ENCODE peak calls at places on chromosomes 5 and 9, in ten cellular contexts. One of them, this sample, is unnamed.

GRCh38 chr5:176537608-176538504 is 654 bp upstream of the RNF44 start:
- DNase-seq in SK-N-SH: peak; percentile 90
- DNase-seq in tibial nerve: peak; percentile 98
- DNase-seq in A549: peak; percentile 99
- DNase-seq in stomach: peak; percentile 99
- DNase-seq in HepG2: peak; percentile 98
- DNase-seq in upper lobe of left lung: peak; percentile 100
- DNase-seq in H1: peak; percentile 98
- DNase-seq in transverse colon: peak; percentile 99
- DNase-seq in K562: peak; percentile 99
- DNase-seq in this sample: peak; percentile 97

GRCh38 chr5:113264061-113264460 is 170.7 kb downstream of the TSSK1B start:
- DNase-seq in SK-N-SH: no peak
- DNase-seq in tibial nerve: no peak
- DNase-seq in A549: no peak
- DNase-seq in stomach: no peak
- DNase-seq in HepG2: no peak
- DNase-seq in upper lobe of left lung: no peak
- DNase-seq in H1: no peak
- DNase-seq in transverse colon: no peak
- DNase-seq in K562: no peak
- DNase-seq in this sample: no peak

GRCh38 chr5:73274121-73274520 is 101.1 kb downstream of the TMEM174 start:
- DNase-seq in SK-N-SH: no peak
- DNase-seq in tibial nerve: no peak
- DNase-seq in A549: no peak
- DNase-seq in stomach: no peak
- DNase-seq in HepG2: no peak
- DNase-seq in upper lobe of left lung: no peak
- DNase-seq in H1: no peak
- DNase-seq in transverse colon: no peak
- DNase-seq in K562: no peak
- DNase-seq in this sample: no peak

GRCh38 chr5:170306381-170306790 is 8.8 kb upstream of the LCP2 start:
- DNase-seq in SK-N-SH: no peak
- DNase-seq in tibial nerve: peak; percentile 42
- DNase-seq in A549: peak; percentile 12
- DNase-seq in stomach: peak; percentile 70
- DNase-seq in HepG2: no peak
- DNase-seq in upper lobe of left lung: peak; percentile 28
- DNase-seq in H1: no peak
- DNase-seq in transverse colon: no peak
- DNase-seq in K562: peak; percentile 86
- DNase-seq in this sample: peak; percentile 70

GRCh38 chr9:128150594-128151342 is 1.5 kb downstream of the LCN2 start:
- DNase-seq in SK-N-SH: peak; percentile 64
- DNase-seq in tibial nerve: no peak
- DNase-seq in A549: peak; percentile 42
- DNase-seq in stomach: peak; percentile 41
- DNase-seq in HepG2: peak; percentile 47
- DNase-seq in upper lobe of left lung: peak; percentile 53
- DNase-seq in H1: no peak
- DNase-seq in transverse colon: peak; percentile 53
- DNase-seq in K562: peak; percentile 93
- DNase-seq in this sample: no peak

GRCh38 chr5:106454651-106455415 is 1215.9 kb downstream of the EFNA5 start:
- DNase-seq in SK-N-SH: peak; percentile 2
- DNase-seq in tibial nerve: no peak
- DNase-seq in A549: peak; percentile 55
- DNase-seq in stomach: no peak
- DNase-seq in HepG2: peak; percentile 5
- DNase-seq in upper lobe of left lung: peak; percentile 26
- DNase-seq in H1: peak; percentile 29
- DNase-seq in transverse colon: no peak
- DNase-seq in K562: peak; percentile 3
- DNase-seq in this sample: no peak

GRCh38 chr9:70121818-70122436 is 78.3 kb downstream of the MAMDC2 start:
- DNase-seq in SK-N-SH: no peak
- DNase-seq in tibial nerve: no peak
- DNase-seq in A549: no peak
- DNase-seq in stomach: no peak
- DNase-seq in HepG2: no peak
- DNase-seq in upper lobe of left lung: no peak
- DNase-seq in H1: no peak
- DNase-seq in transverse colon: no peak
- DNase-seq in K562: no peak
- DNase-seq in this sample: no peak

GRCh38 chr5:160835818-160836528 is 16.0 kb downstream of the ATP10B start:
- DNase-seq in SK-N-SH: no peak
- DNase-seq in tibial nerve: no peak
- DNase-seq in A549: no peak
- DNase-seq in stomach: no peak
- DNase-seq in HepG2: no peak
- DNase-seq in upper lobe of left lung: no peak
- DNase-seq in H1: no peak
- DNase-seq in transverse colon: no peak
- DNase-seq in K562: no peak
- DNase-seq in this sample: no peak

GRCh38 chr9:133768371-133768858 is 30.3 kb upstream of the SARDH start:
- DNase-seq in SK-N-SH: no peak
- DNase-seq in tibial nerve: no peak
- DNase-seq in A549: no peak
- DNase-seq in stomach: peak; percentile 21
- DNase-seq in HepG2: no peak
- DNase-seq in upper lobe of left lung: no peak
- DNase-seq in H1: no peak
- DNase-seq in transverse colon: no peak
- DNase-seq in K562: no peak
- DNase-seq in this sample: no peak

GRCh38 chr5:81429986-81430385 is 36.1 kb upstream of the ACOT12 start:
- DNase-seq in SK-N-SH: no peak
- DNase-seq in tibial nerve: no peak
- DNase-seq in A549: no peak
- DNase-seq in stomach: no peak
- DNase-seq in HepG2: no peak
- DNase-seq in upper lobe of left lung: no peak
- DNase-seq in H1: no peak
- DNase-seq in transverse colon: no peak
- DNase-seq in K562: no peak
- DNase-seq in this sample: no peak

GRCh38 chr5:114101153-114101552 is 260.7 kb upstream of the KCNN2 start:
- DNase-seq in SK-N-SH: peak; percentile 12
- DNase-seq in tibial nerve: no peak
- DNase-seq in A549: peak; percentile 34
- DNase-seq in stomach: no peak
- DNase-seq in HepG2: peak; percentile 15
- DNase-seq in upper lobe of left lung: no peak
- DNase-seq in H1: no peak
- DNase-seq in transverse colon: no peak
- DNase-seq in K562: peak; percentile 16
- DNase-seq in this sample: no peak

GRCh38 chr5:133565993-133566392 is 46.3 kb downstream of the FSTL4 start:
- DNase-seq in SK-N-SH: no peak
- DNase-seq in tibial nerve: no peak
- DNase-seq in A549: peak; percentile 14
- DNase-seq in stomach: no peak
- DNase-seq in HepG2: no peak
- DNase-seq in upper lobe of left lung: no peak
- DNase-seq in H1: no peak
- DNase-seq in transverse colon: no peak
- DNase-seq in K562: peak; percentile 44
- DNase-seq in this sample: no peak

GRCh38 chr9:14687042-14687719 is 6.1 kb downstream of the ZDHHC21 start:
- DNase-seq in SK-N-SH: no peak
- DNase-seq in tibial nerve: no peak
- DNase-seq in A549: no peak
- DNase-seq in stomach: no peak
- DNase-seq in HepG2: no peak
- DNase-seq in upper lobe of left lung: no peak
- DNase-seq in H1: no peak
- DNase-seq in transverse colon: no peak
- DNase-seq in K562: no peak
- DNase-seq in this sample: no peak

GRCh38 chr9:98312365-98312764 is 56.9 kb upstream of the TBC1D2 start:
- DNase-seq in SK-N-SH: no peak
- DNase-seq in tibial nerve: no peak
- DNase-seq in A549: no peak
- DNase-seq in stomach: no peak
- DNase-seq in HepG2: no peak
- DNase-seq in upper lobe of left lung: no peak
- DNase-seq in H1: no peak
- DNase-seq in transverse colon: no peak
- DNase-seq in K562: no peak
- DNase-seq in this sample: no peak

GRCh38 chr9:82645591-82645990 is 417.4 kb downstream of the RASEF start:
- DNase-seq in SK-N-SH: no peak
- DNase-seq in tibial nerve: no peak
- DNase-seq in A549: no peak
- DNase-seq in stomach: no peak
- DNase-seq in HepG2: no peak
- DNase-seq in upper lobe of left lung: no peak
- DNase-seq in H1: no peak
- DNase-seq in transverse colon: no peak
- DNase-seq in K562: no peak
- DNase-seq in this sample: no peak

GRCh38 chr5:68540798-68541590 is 325.4 kb downstream of the PIK3R1 start:
- DNase-seq in SK-N-SH: no peak
- DNase-seq in tibial nerve: no peak
- DNase-seq in A549: no peak
- DNase-seq in stomach: no peak
- DNase-seq in HepG2: no peak
- DNase-seq in upper lobe of left lung: no peak
- DNase-seq in H1: no peak
- DNase-seq in transverse colon: no peak
- DNase-seq in K562: no peak
- DNase-seq in this sample: no peak

GRCh38 chr9:9998491-9999287 is 614.1 kb downstream of the PTPRD start:
- DNase-seq in SK-N-SH: peak; percentile 26
- DNase-seq in tibial nerve: no peak
- DNase-seq in A549: peak; percentile 9
- DNase-seq in stomach: no peak
- DNase-seq in HepG2: peak; percentile 4
- DNase-seq in upper lobe of left lung: no peak
- DNase-seq in H1: no peak
- DNase-seq in transverse colon: no peak
- DNase-seq in K562: no peak
- DNase-seq in this sample: no peak

GRCh38 chr9:95783426-95783975 is 92.0 kb upstream of the ERCC6L2 start:
- DNase-seq in SK-N-SH: no peak
- DNase-seq in tibial nerve: no peak
- DNase-seq in A549: no peak
- DNase-seq in stomach: no peak
- DNase-seq in HepG2: peak; percentile 37
- DNase-seq in upper lobe of left lung: no peak
- DNase-seq in H1: no peak
- DNase-seq in transverse colon: no peak
- DNase-seq in K562: peak; percentile 30
- DNase-seq in this sample: no peak
- TF ChIP-seq EP300 in SK-N-SH: no peak
- TF ChIP-seq EP300 in tibial nerve: no peak
- TF ChIP-seq EP300 in A549: no peak
- TF ChIP-seq EP300 in stomach: no peak
- TF ChIP-seq EP300 in HepG2: no peak
- TF ChIP-seq EP300 in upper lobe of left lung: no peak
- TF ChIP-seq EP300 in H1: no peak
- TF ChIP-seq EP300 in transverse colon: no peak
- TF ChIP-seq EP300 in K562: no peak
- TF ChIP-seq EP300 in this sample: no peak

GRCh38 chr9:124325816-124326215 is 68.1 kb downstream of the NEK6 start:
- DNase-seq in SK-N-SH: no peak
- DNase-seq in tibial nerve: no peak
- DNase-seq in A549: no peak
- DNase-seq in stomach: no peak
- DNase-seq in HepG2: no peak
- DNase-seq in upper lobe of left lung: peak; percentile 35
- DNase-seq in H1: no peak
- DNase-seq in transverse colon: no peak
- DNase-seq in K562: no peak
- DNase-seq in this sample: no peak
- TF ChIP-seq EP300 in SK-N-SH: no peak
- TF ChIP-seq EP300 in tibial nerve: no peak
- TF ChIP-seq EP300 in A549: no peak
- TF ChIP-seq EP300 in stomach: no peak
- TF ChIP-seq EP300 in HepG2: no peak
- TF ChIP-seq EP300 in upper lobe of left lung: no peak
- TF ChIP-seq EP300 in H1: no peak
- TF ChIP-seq EP300 in transverse colon: no peak
- TF ChIP-seq EP300 in K562: no peak
- TF ChIP-seq EP300 in this sample: no peak

GRCh38 chr5:65102826-65103673 is 334.3 kb downstream of the CWC27 start:
- DNase-seq in SK-N-SH: peak; percentile 79
- DNase-seq in tibial nerve: peak; percentile 14
- DNase-seq in A549: peak; percentile 62
- DNase-seq in stomach: peak; percentile 56
- DNase-seq in HepG2: peak; percentile 35
- DNase-seq in upper lobe of left lung: peak; percentile 76
- DNase-seq in H1: no peak
- DNase-seq in transverse colon: peak; percentile 70
- DNase-seq in K562: no peak
- DNase-seq in this sample: peak; percentile 79
- TF ChIP-seq EP300 in SK-N-SH: no peak
- TF ChIP-seq EP300 in tibial nerve: peak; percentile 9
- TF ChIP-seq EP300 in A549: no peak
- TF ChIP-seq EP300 in stomach: no peak
- TF ChIP-seq EP300 in HepG2: no peak
- TF ChIP-seq EP300 in upper lobe of left lung: no peak
- TF ChIP-seq EP300 in H1: no peak
- TF ChIP-seq EP300 in transverse colon: no peak
- TF ChIP-seq EP300 in K562: no peak
- TF ChIP-seq EP300 in this sample: no peak

GRCh38 chr5:154077692-154078091 is 38.9 kb downstream of the MFAP3 start:
- DNase-seq in SK-N-SH: no peak
- DNase-seq in tibial nerve: no peak
- DNase-seq in A549: no peak
- DNase-seq in stomach: peak; percentile 67
- DNase-seq in HepG2: no peak
- DNase-seq in upper lobe of left lung: peak; percentile 34
- DNase-seq in H1: no peak
- DNase-seq in transverse colon: no peak
- DNase-seq in K562: no peak
- DNase-seq in this sample: no peak
- TF ChIP-seq EP300 in SK-N-SH: no peak
- TF ChIP-seq EP300 in tibial nerve: no peak
- TF ChIP-seq EP300 in A549: no peak
- TF ChIP-seq EP300 in stomach: no peak
- TF ChIP-seq EP300 in HepG2: no peak
- TF ChIP-seq EP300 in upper lobe of left lung: no peak
- TF ChIP-seq EP300 in H1: no peak
- TF ChIP-seq EP300 in transverse colon: no peak
- TF ChIP-seq EP300 in K562: no peak
- TF ChIP-seq EP300 in this sample: no peak

This sample was measured in ovary.